ENCODE peak calls at places on chromosomes 11 and 22, in seven cellular contexts. O is Karpas-422, U is cardiac muscle cell, X is D341Med, E is iris pigment epithelial cell, A is HFFc6, J is epithelial cell of esophagus. L is an unnamed sample.

GRCh38 chr22:46376096-46376495 is 40.6 kb downstream of the TRMU start:
- DNase-seq in J (no peak), X (no peak), U (no peak), E (no peak), O (no peak), A (no peak), L (no peak)

GRCh38 chr11:121134758-121135312 is 33.8 kb downstream of the TECTA start:
- DNase-seq in E (no peak), X (no peak), J (no peak), A (no peak), U (peak; percentile 3), O (no peak), L (no peak)

GRCh38 chr11:86639172-86639571 is 33.2 kb downstream of the ME3 start:
- DNase-seq in X (no peak), E (no peak), U (no peak), J (no peak), O (no peak), A (peak; percentile 49), L (no peak)

GRCh38 chr11:47035108-47035507 is 98.5 kb downstream of the CSTPP1 start:
- DNase-seq in J (no peak), A (no peak), O (no peak), X (no peak), U (no peak), E (no peak), L (no peak)

GRCh38 chr11:16809901-16810668 is 71.6 kb downstream of the C11orf58 start:
- DNase-seq in U (peak; percentile 74), X (no peak), J (peak; percentile 90), O (no peak), E (peak; percentile 42), A (no peak), L (no peak)

GRCh38 chr11:101880208-101880607 is 34.6 kb upstream of the CEP126 start:
- DNase-seq in X (no peak), A (peak; percentile 34), O (peak; percentile 88), J (peak; percentile 75), U (peak; percentile 83), E (peak; percentile 81), L (peak; percentile 8)

GRCh38 chr22:39439170-39439569 is 17.6 kb upstream of the MGAT3 start:
- DNase-seq in J (peak; percentile 71), E (peak; percentile 90), A (peak; percentile 29), U (peak; percentile 79), O (no peak), X (no peak), L (no peak)

GRCh38 chr22:27868738-27869282 is 50.2 kb downstream of the PITPNB start:
- DNase-seq in U (no peak), O (no peak), A (no peak), E (no peak), J (no peak), X (no peak), L (no peak)

GRCh38 chr22:19130959-19131684 is at the start of gene TSSK2:
- DNase-seq in A (no peak), J (no peak), U (no peak), X (no peak), E (no peak), O (no peak), L (no peak)

GRCh38 chr11:122308286-122308685 is 192.3 kb upstream of the BLID start:
- DNase-seq in J (no peak), U (no peak), O (no peak), X (no peak), A (no peak), E (no peak), L (no peak)

GRCh38 chr11:41382927-41383326 is 76.5 kb downstream of the LRRC4C start:
- DNase-seq in J (peak; percentile 1), X (no peak), E (peak; percentile 12), U (no peak), A (no peak), O (no peak), L (no peak)

GRCh38 chr22:46539169-46539568 is 1.7 kb upstream of the CELSR1 start:
- DNase-seq in E (no peak), J (peak; percentile 76), A (no peak), X (no peak), O (no peak), U (no peak), L (no peak)

GRCh38 chr22:39013923-39014722 is at the start of gene APOBEC3C:
- DNase-seq in X (no peak), J (peak; percentile 90), O (peak; percentile 81), U (peak; percentile 95), A (peak; percentile 86), E (peak; percentile 94), L (peak; percentile 72)

GRCh38 chr22:39240841-39241631 is 3.7 kb downstream of the PDGFB start:
- DNase-seq in O (peak; percentile 70), X (no peak), U (no peak), A (no peak), J (peak; percentile 76), E (no peak), L (peak; percentile 45)

GRCh38 chr11:75938543-75938942 is 123.5 kb downstream of the UVRAG start:
- DNase-seq in A (peak; percentile 25), E (peak; percentile 60), O (no peak), J (peak; percentile 14), U (peak; percentile 29), X (no peak), L (no peak)

GRCh38 chr22:40193429-40194421 is 16.0 kb downstream of the TNRC6B start:
- DNase-seq in U (peak; percentile 69), A (no peak), O (peak; percentile 57), X (no peak), J (peak; percentile 57), E (no peak), L (no peak)

GRCh38 chr11:113173023-113173594 is 141.3 kb upstream of the TTC12 start:
- DNase-seq in J (no peak), X (no peak), O (peak; percentile 85), U (no peak), E (no peak), A (no peak), L (no peak)

GRCh38 chr22:36085476-36086169 is 57.0 kb upstream of the RBFOX2 start:
- DNase-seq in A (no peak), O (no peak), U (no peak), E (no peak), X (no peak), J (no peak), L (no peak)

GRCh38 chr22:38834215-38834953 is 9.4 kb downstream of the NPTXR start:
- DNase-seq in J (no peak), U (no peak), O (no peak), E (no peak), A (no peak), X (no peak), L (no peak)

GRCh38 chr11:70590356-70590991 is 192.1 kb downstream of the CTTN start:
- DNase-seq in A (no peak), E (no peak), X (no peak), J (no peak), O (no peak), U (no peak), L (no peak)

GRCh38 chr22:48690583-48691317 is 1136.9 kb downstream of the BRD1 start:
- DNase-seq in X (no peak), U (no peak), O (no peak), E (no peak), J (no peak), A (no peak), L (no peak)

GRCh38 chr11:120333801-120334200 is 2.4 kb upstream of the ARHGEF12 start:
- DNase-seq in J (no peak), E (no peak), O (no peak), A (no peak), U (no peak), X (no peak), L (no peak)

GRCh38 chr11:34495724-34496377 is 17.7 kb downstream of the ELF5 start:
- DNase-seq in O (no peak), U (peak; percentile 24), E (no peak), J (peak; percentile 79), A (no peak), X (no peak), L (no peak)

GRCh38 chr11:15704064-15704463 is 589.3 kb downstream of the INSC start:
- DNase-seq in O (no peak), J (no peak), E (no peak), U (no peak), A (no peak), X (no peak), L (no peak)

GRCh38 chr11:11581493-11581880 is 40.3 kb downstream of the GALNT18 start:
- DNase-seq in J (no peak), X (no peak), O (no peak), U (no peak), A (no peak), E (no peak), L (no peak)

GRCh38 chr11:74418509-74418895 is 20.3 kb upstream of the PGM2L1 start:
- DNase-seq in X (no peak), U (peak; percentile 56), A (peak; percentile 41), E (peak; percentile 90), J (peak; percentile 82), O (no peak), L (no peak)

GRCh38 chr11:129251067-129251466 is 58.9 kb upstream of the ARHGAP32 start:
- DNase-seq in O (no peak), A (peak; percentile 34), J (no peak), U (no peak), X (no peak), E (peak; percentile 70), L (no peak)

GRCh38 chr11:32137869-32138268 is 47.0 kb downstream of the RCN1 start:
- DNase-seq in O (no peak), A (no peak), X (no peak), E (no peak), J (no peak), U (no peak), L (no peak)

GRCh38 chr11:85889676-85890579 is 34.7 kb downstream of the CCDC83 start:
- DNase-seq in X (no peak), U (peak; percentile 84), J (peak; percentile 89), E (peak; percentile 81), A (peak; percentile 83), O (no peak), L (no peak)

GRCh38 chr11:128029219-128029722 is 558.1 kb downstream of the ETS1 start:
- DNase-seq in O (no peak), U (peak; percentile 76), J (no peak), A (no peak), X (no peak), E (peak; percentile 51), L (no peak)

GRCh38 chr22:26435327-26436093 is 6.5 kb downstream of the ASPHD2 start:
- DNase-seq in U (no peak), J (no peak), A (no peak), X (no peak), E (no peak), O (no peak), L (no peak)

GRCh38 chr22:50587407-50587806 is 4.8 kb upstream of the CHKB start:
- DNase-seq in U (no peak), J (no peak), A (no peak), O (no peak), X (no peak), E (no peak), L (no peak)

GRCh38 chr11:103450241-103450640 is 341.0 kb downstream of the DYNC2H1 start:
- DNase-seq in A (no peak), J (no peak), O (no peak), U (no peak), X (no peak), E (peak; percentile 87), L (no peak)

GRCh38 chr22:35540600-35541253 is at the start of gene RASD2:
- DNase-seq in X (peak; percentile 72), O (peak; percentile 59), A (no peak), U (peak; percentile 31), J (peak; percentile 37), E (no peak), L (peak; percentile 45)

GRCh38 chr11:4576880-4577279 is 4.7 kb upstream of the OR52I2 start:
- DNase-seq in J (no peak), A (no peak), E (no peak), O (no peak), X (no peak), U (no peak), L (no peak)

GRCh38 chr11:83819936-83820549 is 533.9 kb upstream of the CCDC90B start:
- DNase-seq in U (peak; percentile 82), E (peak; percentile 74), J (peak; percentile 63), A (peak; percentile 79), O (peak; percentile 78), X (peak; percentile 37), L (no peak)

GRCh38 chr11:17772704-17773600 is 38.4 kb downstream of the KCNC1 start:
- DNase-seq in O (no peak), E (no peak), A (no peak), X (no peak), J (no peak), U (no peak), L (no peak)

GRCh38 chr11:14248577-14248976 is 110.4 kb downstream of the RRAS2 start:
- DNase-seq in X (no peak), A (no peak), E (no peak), J (no peak), O (no peak), U (no peak), L (peak; percentile 26)